ENCODE peak calls at places on chromosomes 11 and 22, in seven cellular contexts. T, H, V, X, K, U and A are unnamed samples.

GRCh38 chr22:23313791-23314567 is 133.7 kb downstream of the BCR start:
- DNase-seq in T (no peak), H (no peak), V (no peak), X (no peak), K (no peak), U (no peak), A (no peak)

GRCh38 chr22:44764373-44764772 is 12.0 kb downstream of the ARHGAP8 start:
- DNase-seq in T (no peak), H (no peak), V (no peak), X (no peak), K (no peak), U (no peak), A (no peak)

GRCh38 chr11:111320728-111321568 is 22.6 kb downstream of the POU2AF3 start:
- DNase-seq in T (no peak), H (no peak), V (no peak), X (no peak), K (no peak), U (no peak), A (no peak)

GRCh38 chr11:3085052-3085451 is 27.8 kb upstream of the CARS1 start:
- DNase-seq in T (no peak), H (no peak), V (no peak), X (no peak), K (no peak), U (no peak), A (no peak)

GRCh38 chr11:34510673-34511072 is 2.9 kb downstream of the ELF5 start:
- DNase-seq in T (no peak), H (no peak), V (no peak), X (no peak), K (no peak), U (no peak), A (no peak)

GRCh38 chr11:11818529-11819121 is 23.1 kb upstream of the USP47 start:
- DNase-seq in T (no peak), H (no peak), V (no peak), X (no peak), K (no peak), U (no peak), A (no peak)

GRCh38 chr22:22229683-22230420 is 14.7 kb upstream of the VPREB1 start:
- DNase-seq in T (no peak), H (no peak), V (no peak), X (no peak), K (no peak), U (no peak), A (no peak)

GRCh38 chr11:15884792-15885540 is 471.4 kb downstream of the SOX6 start:
- DNase-seq in T (no peak), H (no peak), V (no peak), X (no peak), K (no peak), U (no peak), A (no peak)

GRCh38 chr11:4066960-4067359 is 27.6 kb upstream of the RRM1 start:
- DNase-seq in T (no peak), H (no peak), V (no peak), X (no peak), K (no peak), U (no peak), A (no peak)

GRCh38 chr11:119624102-119624615 is 104.8 kb downstream of the NECTIN1 start:
- DNase-seq in T (no peak), H (peak), V (no peak), X (no peak), K (no peak), U (no peak), A (no peak)

GRCh38 chr11:76939219-76939631 is 78.5 kb downstream of the ACER3 start:
- DNase-seq in T (no peak), H (no peak), V (no peak), X (no peak), K (no peak), U (no peak), A (no peak)

GRCh38 chr22:46126853-46127385 is 23.4 kb upstream of the PPARA start:
- DNase-seq in T (no peak), H (no peak), V (no peak), X (no peak), K (no peak), U (no peak), A (no peak)

GRCh38 chr22:29457730-29458129 is 19.3 kb downstream of the RFPL1 start:
- DNase-seq in T (no peak), H (peak), V (no peak), X (no peak), K (peak), U (no peak), A (peak)

GRCh38 chr22:29524440-29525191 is 28.9 kb downstream of the THOC5 start:
- DNase-seq in T (no peak), H (peak), V (peak), X (no peak), K (peak), U (peak), A (no peak)

GRCh38 chr11:29310016-29310415 is 706.8 kb downstream of the KCNA4 start:
- DNase-seq in T (no peak), H (no peak), V (no peak), X (no peak), K (peak), U (no peak), A (no peak)

GRCh38 chr11:11022126-11022730 is 164.4 kb upstream of the ZBED5 start:
- DNase-seq in T (no peak), H (peak), V (peak), X (no peak), K (peak), U (no peak), A (peak)

GRCh38 chr22:23903328-23903971 is 9.3 kb downstream of the MIF start:
- DNase-seq in T (no peak), H (no peak), V (no peak), X (no peak), K (no peak), U (no peak), A (no peak)

GRCh38 chr11:126419801-126420729 is 64.6 kb downstream of the ST3GAL4 start:
- DNase-seq in T (no peak), H (no peak), V (no peak), X (no peak), K (peak), U (peak), A (no peak)

GRCh38 chr11:65606876-65607613 is 7.0 kb downstream of the MAP3K11 start:
- DNase-seq in T (peak), H (peak), V (no peak), X (no peak), K (peak), U (peak), A (peak)

GRCh38 chr22:47084226-47084625 is 321.8 kb downstream of the TBC1D22A start:
- DNase-seq in T (no peak), H (no peak), V (no peak), X (no peak), K (no peak), U (no peak), A (no peak)